ENCODE peak calls at places on chromosomes 13 and 19, in seven cellular contexts. M, W, C, U, I, V and A are unnamed samples.

GRCh38 chr19:16301999-16302694 is 22.5 kb upstream of the KLF2 start:
- DNase-seq in M (peak; percentile 63), W (no peak), C (no peak), U (no peak), I (no peak), V (no peak), A (no peak)

GRCh38 chr13:71459708-71460107 is 407.3 kb downstream of the DACH1 start:
- DNase-seq in M (no peak), W (no peak), C (no peak), U (no peak), I (no peak), V (no peak), A (no peak)

GRCh38 chr19:48484931-48485612 is 15.9 kb downstream of the CYTH2 start:
- DNase-seq in M (no peak), W (no peak), C (no peak), U (no peak), I (no peak), V (no peak), A (no peak)

GRCh38 chr19:32233091-32233490 is 112.3 kb upstream of the ZNF507 start:
- DNase-seq in M (no peak), W (no peak), C (no peak), U (peak; percentile 38), I (no peak), V (no peak), A (no peak)

GRCh38 chr19:11164879-11165406 is 9.4 kb upstream of the SPC24 start:
- DNase-seq in M (peak; percentile 94), W (peak; percentile 49), C (peak; percentile 89), U (peak; percentile 97), I (peak; percentile 65), V (no peak), A (peak; percentile 97)

GRCh38 chr13:23765531-23765930 is 123.7 kb downstream of the MIPEP start:
- DNase-seq in M (no peak), W (no peak), C (no peak), U (no peak), I (no peak), V (no peak), A (no peak)

GRCh38 chr19:18377026-18377425 is 8.9 kb upstream of the GDF15 start:
- DNase-seq in M (no peak), W (no peak), C (no peak), U (no peak), I (no peak), V (no peak), A (no peak)

GRCh38 chr19:6865849-6866248 is 21.5 kb upstream of the ADGRE1 start:
- DNase-seq in M (no peak), W (no peak), C (no peak), U (no peak), I (no peak), V (no peak), A (no peak)

GRCh38 chr13:101514695-101515275 is 62.3 kb downstream of the ITGBL1 start:
- DNase-seq in M (peak; percentile 74), W (peak; percentile 64), C (no peak), U (no peak), I (no peak), V (no peak), A (no peak)

GRCh38 chr19:50794778-50795664 is 4.8 kb downstream of the ACP4 start:
- DNase-seq in M (peak; percentile 34), W (no peak), C (no peak), U (no peak), I (no peak), V (no peak), A (no peak)

GRCh38 chr13:26528527-26528926 is 29.0 kb upstream of the WASF3 start:
- DNase-seq in M (no peak), W (no peak), C (no peak), U (no peak), I (no peak), V (no peak), A (no peak)

GRCh38 chr13:75445717-75446529 is 36.0 kb downstream of the TBC1D4 start:
- DNase-seq in M (peak; percentile 59), W (no peak), C (no peak), U (no peak), I (no peak), V (no peak), A (no peak)

GRCh38 chr13:31945202-31945978 is 86.2 kb upstream of the FRY start:
- DNase-seq in M (peak; percentile 96), W (peak; percentile 60), C (peak; percentile 66), U (peak; percentile 81), I (peak; percentile 57), V (no peak), A (no peak)

GRCh38 chr19:43623889-43624670 is 4.7 kb upstream of the ZNF428 start:
- DNase-seq in M (no peak), W (no peak), C (no peak), U (no peak), I (no peak), V (no peak), A (no peak)

GRCh38 chr19:1985588-1986356 is 29.7 kb downstream of the BTBD2 start:
- DNase-seq in M (no peak), W (no peak), C (no peak), U (no peak), I (no peak), V (no peak), A (no peak)

GRCh38 chr19:7871280-7871529 is 3.0 kb downstream of the PRR36 start:
- DNase-seq in M (no peak), W (no peak), C (no peak), U (no peak), I (no peak), V (no peak), A (no peak)

GRCh38 chr13:52798770-52799430 is 49.5 kb downstream of the PCDH8 start:
- DNase-seq in M (no peak), W (no peak), C (no peak), U (no peak), I (no peak), V (no peak), A (no peak)

GRCh38 chr13:41286370-41286769 is 23.0 kb upstream of the MTRF1 start:
- DNase-seq in M (no peak), W (no peak), C (no peak), U (no peak), I (no peak), V (no peak), A (no peak)

GRCh38 chr19:12946092-12946845 is 607 bp downstream of the RAD23A start:
- DNase-seq in M (peak; percentile 96), W (no peak), C (peak; percentile 62), U (no peak), I (no peak), V (peak; percentile 29), A (peak; percentile 89)

GRCh38 chr13:59663707-59664106 is 500.0 kb downstream of the DIAPH3 start:
- DNase-seq in M (no peak), W (no peak), C (no peak), U (no peak), I (no peak), V (no peak), A (no peak)

GRCh38 chr13:109787135-109787954 is 962 bp upstream of the IRS2 start:
- DNase-seq in M (peak; percentile 72), W (peak; percentile 55), C (peak; percentile 40), U (no peak), I (no peak), V (peak; percentile 18), A (peak; percentile 78)

GRCh38 chr19:15315101-15315500 is 17.2 kb downstream of the BRD4 start:
- DNase-seq in M (no peak), W (no peak), C (no peak), U (no peak), I (no peak), V (no peak), A (no peak)

GRCh38 chr19:46731584-46731983 is 14.3 kb upstream of the FKRP start:
- DNase-seq in M (no peak), W (no peak), C (no peak), U (no peak), I (no peak), V (no peak), A (no peak)

GRCh38 chr19:46232468-46232867 is 2.9 kb downstream of the IGFL1 start:
- DNase-seq in M (no peak), W (no peak), C (no peak), U (no peak), I (no peak), V (no peak), A (no peak)

GRCh38 chr13:40388617-40389016 is 277.8 kb downstream of the FOXO1 start:
- DNase-seq in M (no peak), W (no peak), C (no peak), U (no peak), I (no peak), V (peak; percentile 58), A (no peak)

GRCh38 chr19:4083677-4084546 is 17.2 kb upstream of the ZBTB7A start:
- DNase-seq in M (no peak), W (no peak), C (no peak), U (no peak), I (no peak), V (no peak), A (no peak)

GRCh38 chr19:7783991-7784421 is 21.0 kb downstream of the CLEC4M start:
- DNase-seq in M (peak; percentile 67), W (no peak), C (no peak), U (no peak), I (no peak), V (no peak), A (no peak)

GRCh38 chr19:46786236-46787039 is 2.0 kb downstream of the SLC1A5 start:
- DNase-seq in M (peak; percentile 92), W (peak; percentile 48), C (peak; percentile 67), U (peak; percentile 90), I (no peak), V (peak; percentile 72), A (peak; percentile 90)

GRCh38 chr19:7460562-7460966 is 28.3 kb downstream of the PEX11G start:
- DNase-seq in M (no peak), W (no peak), C (no peak), U (no peak), I (no peak), V (no peak), A (no peak)

GRCh38 chr19:57830071-57830602 is at the start of gene ZNF587B:
- DNase-seq in M (peak; percentile 64), W (peak; percentile 64), C (peak; percentile 82), U (peak; percentile 85), I (peak; percentile 69), V (peak; percentile 17), A (peak; percentile 84)

GRCh38 chr13:73943137-73943964 is 190.9 kb downstream of the KLF12 start:
- DNase-seq in M (peak; percentile 27), W (no peak), C (no peak), U (no peak), I (no peak), V (no peak), A (no peak)